ENCODE peak calls at places on chromosomes 6 and 20, in five cellular contexts. F, G, C, H and E are unnamed samples. For H3K4me1, the result is how much of the 10 kb centered on the place peaks cover.

GRCh38 chr20:14335122-14335521 is 2.3 kb downstream of the FLRT3 start:
- DNase-seq in F (no peak), G (no peak), C (no peak), H (no peak), E (no peak)

GRCh38 chr20:60095456-60095855 is 137.2 kb downstream of the CDH26 start:
- DNase-seq in F (no peak), G (no peak), C (no peak), H (peak), E (no peak)

GRCh38 chr6:89356644-89357043 is 4.1 kb upstream of the UBE2J1 start:
- DNase-seq in F (no peak), G (no peak), C (no peak), H (no peak), E (no peak)

GRCh38 chr6:159463440-159463839 is 229.6 kb downstream of the SOD2 start:
- DNase-seq in F (no peak), G (no peak), C (no peak), H (no peak), E (no peak)

GRCh38 chr6:108661430-108661829 is 100.7 kb downstream of the FOXO3 start:
- DNase-seq in F (no peak), G (no peak), C (no peak), H (no peak), E (no peak)

GRCh38 chr20:46056027-46056833 is 27.2 kb downstream of the SLC12A5 start:
- DNase-seq in F (no peak), G (no peak), C (no peak), H (no peak), E (no peak)

GRCh38 chr6:134774244-134774643 is 175.7 kb downstream of the ALDH8A1 start:
- DNase-seq in F (no peak), G (no peak), C (no peak), H (no peak), E (no peak)

GRCh38 chr6:52973013-52973412 is 22.1 kb downstream of the GSTA4 start:
- DNase-seq in F (no peak), G (no peak), C (no peak), H (no peak), E (no peak)

GRCh38 chr6:33689879-33690278 is 21.6 kb downstream of the UQCC2 start:
- DNase-seq in F (no peak), G (no peak), C (no peak), H (no peak), E (no peak)

GRCh38 chr20:51660741-51661608 is 107.2 kb downstream of the ATP9A start:
- DNase-seq in F (peak), G (no peak), C (no peak), H (no peak), E (no peak)

GRCh38 chr6:2827112-2827511 is 14.6 kb downstream of the SERPINB1 start:
- DNase-seq in F (no peak), G (no peak), C (no peak), H (no peak), E (no peak)

GRCh38 chr6:2831392-2831791 is 10.3 kb downstream of the SERPINB1 start:
- DNase-seq in F (no peak), G (no peak), C (no peak), H (no peak), E (no peak)

GRCh38 chr6:2829253-2829652 is 12.4 kb downstream of the SERPINB1 start:
- DNase-seq in F (no peak), G (no peak), C (no peak), H (no peak), E (no peak)

GRCh38 chr6:2828629-2829028 is 13.0 kb downstream of the SERPINB1 start:
- DNase-seq in F (no peak), G (no peak), C (no peak), H (no peak), E (no peak)

GRCh38 chr6:2830183-2830582 is 11.5 kb downstream of the SERPINB1 start:
- DNase-seq in F (no peak), G (no peak), C (no peak), H (no peak), E (no peak)
- H3K4me1 ChIP-seq in F (under half), G (under half), C (under half), H (under half), E (under half)

GRCh38 chr6:3377536-3378397 is 79.1 kb downstream of the SLC22A23 start:
- DNase-seq in F (no peak), G (no peak), C (no peak), H (no peak), E (peak)
- H3K27ac ChIP-seq in F (no peak), G (no peak), C (no peak), H (no peak), E (peak)

GRCh38 chr6:20205722-20206154 is 6.5 kb downstream of the MBOAT1 start:
- DNase-seq in F (peak), G (no peak), C (no peak), H (no peak), E (no peak)
- H3K4me1 ChIP-seq in F (under half), G (under half), C (under half), H (half or more), E (under half)

GRCh38 chr6:3334579-3334978 is 75.8 kb downstream of the PSMG4 start:
- DNase-seq in F (peak), G (peak), C (no peak), H (no peak), E (no peak)
- H3K27ac ChIP-seq in F (no peak), G (peak), C (no peak), H (no peak), E (no peak)

GRCh38 chr20:16385891-16386290 is 187.4 kb downstream of the KIF16B start:
- DNase-seq in F (no peak), G (no peak), C (no peak), H (no peak), E (no peak)
- H3K4me1 ChIP-seq in F (under half), G (under half), C (under half), H (under half), E (under half)

GRCh38 chr20:33791959-33792597 is 19.1 kb upstream of the CHMP4B start:
- DNase-seq in F (peak), G (peak), C (no peak), H (peak), E (no peak)
- H3K27ac ChIP-seq in F (peak), G (no peak), C (no peak), H (peak), E (no peak)

DNA sequence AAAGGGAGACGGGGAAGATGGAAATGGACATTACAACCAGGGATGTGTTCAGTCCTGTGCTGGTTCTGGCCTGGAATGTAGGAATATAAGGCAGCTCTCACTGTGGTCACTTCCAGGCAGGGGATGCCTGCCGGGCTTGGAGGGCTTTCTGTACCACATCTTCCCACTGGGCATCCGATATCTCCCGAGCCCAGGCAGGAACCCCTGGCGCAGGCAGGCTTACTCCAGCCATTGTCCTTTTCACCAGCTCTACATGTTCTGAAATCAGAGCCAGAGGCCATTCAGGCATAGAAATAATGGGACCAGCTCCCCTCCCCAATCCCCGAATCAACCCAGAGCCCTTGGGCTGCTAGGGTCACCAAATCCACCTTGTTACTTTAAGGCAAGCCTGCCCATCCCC is 1.4 kb downstream of the MEA1 start:
- DNase-seq in F (no peak), G (no peak), C (no peak), H (no peak), E (no peak)
- H3K4me1 ChIP-seq in F (under half), G (under half), C (under half), H (under half), E (under half)

GRCh38 chr6:39208233-39208720 is 21.0 kb downstream of the KCNK5 start:
- DNase-seq in F (no peak), G (no peak), C (no peak), H (no peak), E (no peak)

GRCh38 chr6:39207421-39208232 is 21.6 kb downstream of the KCNK5 start:
- DNase-seq in F (no peak), G (no peak), C (no peak), H (no peak), E (no peak)

GRCh38 chr6:39204646-39205244 is 24.5 kb downstream of the KCNK5 start:
- DNase-seq in F (no peak), G (no peak), C (no peak), H (no peak), E (no peak)

GRCh38 chr6:39203804-39204495 is 25.3 kb downstream of the KCNK5 start:
- DNase-seq in F (no peak), G (peak), C (no peak), H (no peak), E (no peak)

DNA sequence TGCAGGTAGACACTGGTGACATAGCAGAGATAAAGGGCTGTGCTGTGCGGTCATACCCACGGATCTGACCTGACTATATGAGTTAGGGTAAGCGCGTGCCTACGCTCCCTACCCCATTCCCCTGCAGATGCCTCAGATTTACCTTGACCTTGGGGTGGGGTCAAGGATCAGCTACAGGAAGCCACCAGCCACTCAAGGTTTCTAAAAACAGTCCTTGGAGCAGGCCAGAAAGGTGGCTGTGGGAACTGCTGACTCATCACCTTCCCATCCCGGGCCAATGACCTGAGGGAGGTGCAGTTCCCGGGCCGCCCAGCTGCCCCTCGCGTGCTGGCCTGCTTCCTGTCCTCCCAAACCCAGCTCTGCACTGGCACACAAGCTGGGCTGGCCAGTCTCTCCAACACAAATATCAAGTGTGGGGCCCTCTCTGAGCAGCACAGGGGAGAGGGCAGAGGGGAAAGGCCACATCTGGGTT is 23.0 kb downstream of the KCNK5 start:
- DNase-seq in F (no peak), G (peak), C (no peak), H (no peak), E (no peak)
- H3K27ac ChIP-seq in F (no peak), G (peak), C (no peak), H (no peak), E (no peak)